ENCODE peak calls at places on chromosome 2, in ten cellular contexts. S is NCI-H187; P is uterus; K is left ventricle myocardium superior; I is NCI-H524 treated with DMSO at 0.1 percent for 48 hours; U is stimulated activated CD8-positive, alpha-beta memory T cell treated with anti-CD3 and anti-CD28 coated beads, Interleukin-4, amount 100 ng/mL, for 4 hours; F is astrocyte of the spinal cord; C is NCI-H1105 treated with DMSO at 0.1 percent for 48 hours; N is head of caudate nucleus; V is GM19239. B is an unnamed sample.

GRCh38 chr2:73212448-73213176 is 1.4 kb upstream of the SMYD5 start:
- DNase-seq in V (peak; percentile 71), S (peak; percentile 11), F (peak; percentile 80), C (peak; percentile 61), U (peak; percentile 52), N (peak; percentile 57), P (peak; percentile 42), I (peak; percentile 9), K (peak; percentile 78), B (no peak)

GRCh38 chr2:231617059-231617926 is 24.6 kb downstream of the TEX44 start:
- DNase-seq in U (no peak), F (no peak), P (no peak), S (no peak), N (no peak), V (no peak), I (no peak), K (peak; percentile 28), C (no peak), B (no peak)

GRCh38 chr2:188869560-188869959 is 104.6 kb upstream of the COL3A1 start:
- DNase-seq in S (no peak), I (no peak), K (no peak), C (no peak), N (no peak), U (no peak), V (no peak), F (peak; percentile 37), P (no peak), B (no peak)

GRCh38 chr2:60316381-60317028 is 236.9 kb downstream of the BCL11A start:
- DNase-seq in I (no peak), U (no peak), N (no peak), F (no peak), V (no peak), P (no peak), K (no peak), S (no peak), C (no peak), B (no peak)

GRCh38 chr2:136324966-136325365 is 207.0 kb upstream of the CXCR4 start:
- DNase-seq in P (no peak), V (no peak), K (no peak), U (no peak), I (no peak), F (no peak), N (no peak), C (no peak), S (no peak), B (no peak)

GRCh38 chr2:233380132-233381012 is 26.1 kb downstream of the DGKD start:
- DNase-seq in N (no peak), C (no peak), K (no peak), F (no peak), S (no peak), P (no peak), V (no peak), U (no peak), I (no peak), B (no peak)

GRCh38 chr2:145194671-145195070 is 674.8 kb upstream of the ZEB2 start:
- DNase-seq in U (no peak), I (no peak), V (no peak), N (no peak), K (no peak), F (no peak), C (no peak), P (no peak), S (no peak), B (no peak)

GRCh38 chr2:99670768-99671734 is 181.2 kb upstream of the REV1 start:
- DNase-seq in S (no peak), K (no peak), P (no peak), C (no peak), V (no peak), U (no peak), N (no peak), F (no peak), I (no peak), B (no peak)

GRCh38 chr2:209809256-209809655 is 37.6 kb downstream of the UNC80 start:
- DNase-seq in U (no peak), K (no peak), P (no peak), I (no peak), V (no peak), N (no peak), C (no peak), F (no peak), S (no peak), B (no peak)

GRCh38 chr2:209525834-209526281 is 102.0 kb downstream of the MAP2 start:
- DNase-seq in F (peak; percentile 93), V (no peak), N (no peak), U (no peak), K (no peak), C (no peak), I (no peak), S (no peak), P (no peak), B (no peak)

GRCh38 chr2:9341351-9341887 is 81.9 kb downstream of the ITGB1BP1 start:
- DNase-seq in F (no peak), U (no peak), P (no peak), C (no peak), N (peak; percentile 26), I (no peak), S (no peak), K (no peak), V (no peak), B (no peak)

GRCh38 chr2:96939415-96939814 is 47.0 kb downstream of the FAM178B start:
- DNase-seq in V (no peak), F (no peak), K (no peak), P (no peak), N (no peak), I (no peak), C (no peak), U (no peak), S (no peak), B (no peak)

GRCh38 chr2:58047373-58047674 is 718 bp downstream of the VRK2 start:
- DNase-seq in C (no peak), U (no peak), P (no peak), I (no peak), K (no peak), F (no peak), V (no peak), S (no peak), N (no peak), B (no peak)

GRCh38 chr2:85286913-85287312 is 40.9 kb downstream of the TGOLN2 start:
- DNase-seq in F (no peak), P (no peak), N (no peak), S (no peak), I (no peak), K (no peak), U (no peak), C (no peak), V (no peak), B (no peak)

GRCh38 chr2:120787512-120788348 is 52.1 kb downstream of the GLI2 start:
- DNase-seq in P (no peak), V (no peak), N (no peak), U (no peak), S (no peak), I (no peak), K (no peak), C (no peak), F (no peak), B (no peak)

B was measured in GM12878.